ENCODE peak calls at places on chromosomes 12 and 14, in seven cellular contexts. C is choroid plexus epithelial cell, D is epithelial cell of prostate, H is LoVo, P is HFFc6, U is cardiac fibroblast, E is H9. F is an unnamed sample.

GRCh38 chr14:43041976-43042375 is 1435.3 kb downstream of the LRFN5 start:
- DNase-seq in P (no peak), E (no peak), U (no peak), D (no peak), H (no peak), C (no peak), F (no peak)

GRCh38 chr12:2297004-2297403 is 244.2 kb downstream of the CACNA1C start:
- DNase-seq in C (no peak), U (no peak), D (no peak), H (no peak), P (no peak), E (no peak), F (no peak)

GRCh38 chr12:54749191-54749818 is 101.1 kb upstream of the DCD start:
- DNase-seq in E (no peak), H (peak), P (peak), U (peak), C (peak), D (no peak), F (no peak)

GRCh38 chr14:89349196-89350008 is 67.6 kb downstream of the FOXN3 start:
- DNase-seq in P (no peak), C (peak), E (peak), H (no peak), U (peak), D (no peak), F (no peak)

GRCh38 chr14:99079061-99079727 is 192.8 kb downstream of the BCL11B start:
- DNase-seq in D (no peak), U (no peak), E (peak), P (no peak), H (no peak), C (no peak), F (no peak)

GRCh38 chr12:3042394-3042793 is 34.8 kb upstream of the TSPAN9 start:
- DNase-seq in E (peak), H (no peak), C (no peak), U (no peak), P (no peak), D (no peak), F (no peak)

GRCh38 chr12:80778005-80778541 is 61.4 kb downstream of the MYF5 start:
- DNase-seq in D (peak), H (peak), P (peak), C (peak), E (no peak), U (peak), F (peak)

GRCh38 chr12:93674386-93674785 is 2.8 kb upstream of the CRADD start:
- DNase-seq in D (no peak), E (no peak), P (no peak), C (no peak), U (no peak), H (no peak), F (no peak)

GRCh38 chr14:103897075-103897947 is 30.9 kb upstream of the TDRD9 start:
- DNase-seq in D (no peak), H (peak), U (no peak), P (no peak), C (no peak), E (no peak), F (no peak)

GRCh38 chr14:30874999-30875787 is 834 bp downstream of the COCH start:
- DNase-seq in D (no peak), P (no peak), H (no peak), E (peak), C (no peak), U (no peak), F (no peak)